ENCODE peak calls at places on chromosomes 13 and 19, in six cellular contexts. H is RPMI7951, B is nephron progenitor cell, Q is T-helper 17 cell, V is T-helper 1 cell, R is GF-D8. M is an unnamed sample.

GRCh38 chr13:76473552-76474134 is 412.6 kb downstream of the KCTD12 start:
- DNase-seq in R (peak; percentile 27), V (peak; percentile 59), B (peak; percentile 80), Q (peak; percentile 51), H (peak; percentile 62), M (peak; percentile 92)

GRCh38 chr13:106919093-106919492 is 351.2 kb upstream of the ARGLU1 start:
- DNase-seq in R (no peak), Q (no peak), V (no peak), B (peak; percentile 16), H (no peak), M (peak; percentile 12)

GRCh38 chr13:50616101-50616500 is 227.4 kb downstream of the DLEU7 start:
- DNase-seq in V (no peak), Q (no peak), H (peak; percentile 16), B (no peak), R (no peak), M (no peak)

GRCh38 chr19:8251025-8251472 is 41.9 kb downstream of the CERS4 start:
- DNase-seq in B (no peak), Q (no peak), H (no peak), V (no peak), R (no peak), M (no peak)

GRCh38 chr19:46678110-46678732 is 17.2 kb upstream of the DACT3 start:
- DNase-seq in R (no peak), V (peak; percentile 49), Q (peak; percentile 53), B (peak; percentile 40), H (no peak), M (no peak)

GRCh38 chr19:35123573-35123972 is 8.0 kb downstream of the FXYD3 start:
- DNase-seq in V (no peak), Q (no peak), R (no peak), H (peak; percentile 77), B (no peak), M (no peak)

GRCh38 chr19:40217921-40218890 is at the start of gene TTC9B:
- DNase-seq in H (no peak), Q (peak; percentile 51), V (peak; percentile 17), B (peak; percentile 80), R (no peak), M (no peak)

GRCh38 chr13:95862401-95862800 is 185.5 kb downstream of the DNAJC3 start:
- DNase-seq in V (no peak), Q (no peak), H (peak; percentile 4), B (no peak), R (no peak), M (no peak)

GRCh38 chr13:30398601-30399072 is 23.7 kb upstream of the UBE2L5 start:
- DNase-seq in R (no peak), Q (no peak), V (no peak), H (no peak), B (no peak), M (no peak)

GRCh38 chr13:25652764-25653163 is 281.0 kb downstream of the ATP8A2 start:
- DNase-seq in H (no peak), R (no peak), V (no peak), Q (no peak), B (no peak), M (no peak)

GRCh38 chr19:35353635-35354034 is 4.6 kb upstream of the FFAR3 start:
- DNase-seq in B (no peak), Q (no peak), V (no peak), R (no peak), H (no peak), M (peak; percentile 49)

GRCh38 chr19:46616631-46617322 is 8.1 kb downstream of the PTGIR start:
- DNase-seq in V (peak; percentile 55), R (peak; percentile 40), H (peak; percentile 76), B (peak; percentile 73), Q (no peak), M (peak; percentile 79)

GRCh38 chr13:18964942-18965341 is 216.7 kb downstream of the TUBA3C start:
- DNase-seq in H (no peak), B (no peak), V (no peak), Q (no peak), R (no peak), M (no peak)

GRCh38 chr19:33828266-33829075 is 31.8 kb downstream of the KCTD15 start:
- DNase-seq in V (no peak), B (no peak), Q (no peak), R (no peak), H (no peak), M (no peak)

GRCh38 chr13:67635754-67636153 is 405.6 kb upstream of the PCDH9 start:
- DNase-seq in Q (no peak), B (no peak), V (no peak), R (no peak), H (no peak), M (no peak)

GRCh38 chr13:21868823-21869222 is 197.9 kb downstream of the FGF9 start:
- DNase-seq in V (no peak), B (no peak), H (no peak), Q (no peak), R (no peak), M (no peak)

GRCh38 chr13:111920306-111920931 is 146.5 kb upstream of the SOX1 start:
- DNase-seq in R (no peak), Q (no peak), B (no peak), V (no peak), H (no peak), M (no peak)

GRCh38 chr13:92513672-92514071 is 712.9 kb upstream of the GPC6 start:
- DNase-seq in R (no peak), H (no peak), B (no peak), V (no peak), Q (no peak), M (no peak)

GRCh38 chr19:3478409-3479176 is 1.7 kb downstream of the SMIM24 start:
- DNase-seq in B (no peak), V (no peak), R (peak; percentile 57), Q (no peak), H (no peak), M (no peak)

GRCh38 chr19:1259206-1259872 is 9.8 kb upstream of the CIRBP start:
- DNase-seq in V (peak; percentile 85), Q (peak; percentile 42), R (peak; percentile 43), H (peak; percentile 66), B (peak; percentile 74), M (peak; percentile 74)

GRCh38 chr13:25018729-25019115 is 77.2 kb upstream of the PABPC3 start:
- DNase-seq in R (no peak), Q (no peak), V (no peak), H (no peak), B (peak; percentile 10), M (no peak)

GRCh38 chr19:45147835-45148676 is 12.7 kb downstream of the NKPD1 start:
- DNase-seq in R (no peak), Q (no peak), V (no peak), H (no peak), B (no peak), M (no peak)